ENCODE peak calls at places on chromosomes 6 and 20, in nine cellular contexts. L is right lobe of liver; M is upper lobe of left lung; I is activated CD8-positive, alpha-beta T cell treated with anti-CD3 and anti-CD28 coated beads for 36 hours; V is heart right ventricle; U is K562; W is omental fat pad; O is heart left ventricle; T is Panc1. Y is an unnamed sample.

GRCh38 chr20:41627001-41627400 is 8.8 kb upstream of the CHD6 start:
- ATAC-seq in L (no peak), M (no peak), I (no peak), V (no peak), U (peak), W (no peak), O (no peak), T (no peak), Y (no peak)

GRCh38 chr6:155787168-155787567 is 331.5 kb upstream of the NOX3 start:
- ATAC-seq in L (no peak), M (no peak), I (no peak), V (no peak), U (no peak), W (no peak), O (no peak), T (no peak), Y (no peak)

GRCh38 chr6:3471711-3472110 is 14.9 kb upstream of the SLC22A23 start:
- ATAC-seq in L (no peak), M (peak), I (no peak), V (no peak), U (no peak), W (no peak), O (no peak), T (no peak), Y (no peak)

GRCh38 chr6:12066297-12066696 is 54.2 kb downstream of the HIVEP1 start:
- ATAC-seq in L (no peak), M (no peak), I (no peak), V (no peak), U (no peak), W (no peak), O (no peak), T (no peak), Y (no peak)

GRCh38 chr20:39025883-39026282 is 63.7 kb downstream of the DHX35 start:
- ATAC-seq in L (no peak), M (no peak), I (peak), V (no peak), U (no peak), W (no peak), O (no peak), T (no peak), Y (no peak)

GRCh38 chr6:17474289-17474688 is 80.9 kb downstream of the CAP2 start:
- ATAC-seq in L (no peak), M (no peak), I (no peak), V (no peak), U (no peak), W (no peak), O (no peak), T (no peak), Y (no peak)

GRCh38 chr6:145893586-145893985 is 70.6 kb downstream of the SHPRH start:
- ATAC-seq in L (no peak), M (no peak), I (no peak), V (no peak), U (peak), W (no peak), O (no peak), T (no peak), Y (no peak)

GRCh38 chr20:62651285-62652021 is 9.2 kb downstream of the SLCO4A1 start:
- ATAC-seq in L (peak), M (peak), I (peak), V (peak), U (peak), W (no peak), O (no peak), T (no peak), Y (no peak)

GRCh38 chr6:68572975-68573374 is 62.1 kb upstream of the ADGRB3 start:
- ATAC-seq in L (no peak), M (peak), I (no peak), V (no peak), U (peak), W (no peak), O (no peak), T (peak), Y (no peak)

GRCh38 chr20:48400009-48400408 is 427.8 kb downstream of the PREX1 start:
- ATAC-seq in L (no peak), M (no peak), I (no peak), V (no peak), U (no peak), W (no peak), O (no peak), T (no peak), Y (no peak)

GRCh38 chr6:91781946-91782345 is 1195.1 kb upstream of the MAP3K7 start:
- ATAC-seq in L (no peak), M (no peak), I (no peak), V (no peak), U (no peak), W (no peak), O (peak), T (no peak), Y (no peak)

GRCh38 chr6:150336299-150336698 is 32.5 kb upstream of the IYD start:
- ATAC-seq in L (no peak), M (no peak), I (peak), V (no peak), U (no peak), W (no peak), O (no peak), T (peak), Y (no peak)

GRCh38 chr20:40945754-40946451 is 82.7 kb upstream of the TOP1 start:
- ATAC-seq in L (peak), M (peak), I (no peak), V (peak), U (peak), W (peak), O (peak), T (peak), Y (no peak)

GRCh38 chr20:57272883-57273282 is 6.4 kb upstream of the BMP7 start:
- ATAC-seq in L (no peak), M (no peak), I (no peak), V (no peak), U (peak), W (no peak), O (peak), T (peak), Y (no peak)

GRCh38 chr6:160692369-160692959 is 9.6 kb upstream of the PLG start:
- ATAC-seq in L (peak), M (no peak), I (no peak), V (no peak), U (peak), W (no peak), O (no peak), T (no peak), Y (no peak)

GRCh38 chr20:53448426-53448825 is 145.2 kb downstream of the ZNF217 start:
- ATAC-seq in L (no peak), M (no peak), I (no peak), V (no peak), U (no peak), W (no peak), O (no peak), T (no peak), Y (no peak)

GRCh38 chr6:90088009-90088408 is 193.7 kb downstream of the GJA10 start:
- ATAC-seq in L (no peak), M (peak), I (peak), V (peak), U (no peak), W (peak), O (peak), T (no peak), Y (peak)

GRCh38 chr6:54291738-54292137 is 16.5 kb upstream of the TINAG start:
- ATAC-seq in L (no peak), M (no peak), I (peak), V (no peak), U (no peak), W (no peak), O (no peak), T (no peak), Y (no peak)

GRCh38 chr6:43706788-43707187 is 19.2 kb upstream of the MRPS18A start:
- ATAC-seq in L (no peak), M (no peak), I (peak), V (no peak), U (no peak), W (no peak), O (no peak), T (no peak), Y (no peak)

GRCh38 chr6:43909474-43910148 is 139.6 kb downstream of the VEGFA start:
- ATAC-seq in L (peak), M (no peak), I (no peak), V (peak), U (peak), W (no peak), O (peak), T (no peak), Y (no peak)

GRCh38 chr20:63072231-63072791 is 65.5 kb upstream of the BHLHE23 start:
- ATAC-seq in L (no peak), M (no peak), I (no peak), V (no peak), U (no peak), W (no peak), O (no peak), T (no peak), Y (no peak)

GRCh38 chr6:63272397-63272796 is 47.4 kb downstream of the LGSN start:
- ATAC-seq in L (peak), M (no peak), I (no peak), V (no peak), U (no peak), W (no peak), O (no peak), T (no peak), Y (no peak)

GRCh38 chr6:25173951-25174474 is 105.2 kb upstream of the CARMIL1 start:
- ATAC-seq in L (peak), M (peak), I (peak), V (no peak), U (no peak), W (peak), O (no peak), T (no peak), Y (no peak)

GRCh38 chr6:32047084-32047478 is 8.9 kb downstream of the CYP21A2 start:
- ATAC-seq in L (no peak), M (peak), I (no peak), V (peak), U (no peak), W (peak), O (peak), T (no peak), Y (peak)

GRCh38 chr20:309306-309840 is 12.0 kb downstream of the ZCCHC3 start:
- ATAC-seq in L (peak), M (peak), I (no peak), V (peak), U (peak), W (no peak), O (peak), T (no peak), Y (no peak)

GRCh38 chr20:47743671-47744070 is 41.6 kb downstream of the SULF2 start:
- ATAC-seq in L (no peak), M (no peak), I (no peak), V (no peak), U (no peak), W (no peak), O (no peak), T (no peak), Y (no peak)

GRCh38 chr6:7389451-7390217 is at the start of the genes CAGE1 and RIOK1:
- ATAC-seq in L (peak), M (peak), I (peak), V (peak), U (peak), W (peak), O (peak), T (peak), Y (peak)
- TF ChIP-seq CTCF in L (peak), M (peak), I (no peak), V (no peak), U (peak), W (no peak), O (peak), T (no peak), Y (peak)

GRCh38 chr6:75563032-75563431 is 38.6 kb upstream of the SENP6 start:
- ATAC-seq in L (peak), M (no peak), I (peak), V (no peak), U (peak), W (no peak), O (no peak), T (peak), Y (no peak)
- TF ChIP-seq CTCF in L (peak), M (no peak), I (peak), V (no peak), U (peak), W (no peak), O (no peak), T (peak), Y (no peak)

DNA sequence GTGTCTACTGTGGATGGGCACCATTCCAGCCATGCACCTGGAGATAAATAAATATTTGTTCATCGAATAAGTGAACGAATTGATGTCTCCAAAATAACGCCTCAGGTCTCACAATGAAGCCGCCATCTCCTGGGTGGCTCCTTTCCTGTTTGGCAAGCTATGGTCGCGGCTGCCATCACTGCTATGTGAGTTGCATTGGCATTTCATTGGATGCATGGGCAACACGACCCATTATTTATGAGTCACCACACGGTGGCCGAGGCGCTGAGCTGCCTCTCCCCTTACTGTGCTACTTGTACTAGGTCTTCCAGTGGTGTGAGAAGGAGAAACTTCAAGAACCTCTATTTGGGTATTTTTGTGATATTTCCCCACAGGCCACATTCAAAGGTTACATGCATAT is 21.3 kb upstream of the PDE10A start:
- ATAC-seq in L (no peak), M (no peak), I (no peak), V (no peak), U (no peak), W (no peak), O (no peak), T (no peak), Y (no peak)
- TF ChIP-seq CTCF in L (no peak), M (no peak), I (no peak), V (no peak), U (no peak), W (no peak), O (no peak), T (no peak), Y (no peak)

GRCh38 chr6:164106345-164106769 is 691.8 kb downstream of the QKI start:
- ATAC-seq in L (no peak), M (peak), I (no peak), V (peak), U (peak), W (no peak), O (peak), T (no peak), Y (no peak)
- TF ChIP-seq CTCF in L (no peak), M (peak), I (no peak), V (peak), U (peak), W (no peak), O (peak), T (peak), Y (no peak)

DNA sequence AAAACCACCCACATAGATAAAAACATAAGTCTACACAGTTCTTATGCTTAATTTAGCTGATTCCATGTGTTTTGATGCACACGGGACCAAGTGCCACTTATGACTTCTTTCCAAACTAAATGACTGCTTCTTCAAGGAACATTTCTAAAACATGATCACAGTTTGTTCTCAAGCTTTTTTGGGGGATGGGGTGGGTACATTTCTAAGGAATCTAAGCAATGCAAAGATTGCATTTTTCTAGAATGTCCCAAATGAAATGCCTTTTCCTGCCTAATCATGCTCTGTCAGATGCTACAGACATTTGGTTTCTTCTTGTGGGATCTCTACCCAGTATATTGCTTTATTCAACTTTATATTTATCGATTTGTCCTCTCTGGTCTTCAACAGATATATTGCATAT is 496.8 kb upstream of the JAG1 start:
- ATAC-seq in L (no peak), M (no peak), I (no peak), V (peak), U (no peak), W (no peak), O (no peak), T (no peak), Y (no peak)
- TF ChIP-seq CTCF in L (no peak), M (no peak), I (no peak), V (no peak), U (no peak), W (no peak), O (no peak), T (no peak), Y (no peak)

DNA sequence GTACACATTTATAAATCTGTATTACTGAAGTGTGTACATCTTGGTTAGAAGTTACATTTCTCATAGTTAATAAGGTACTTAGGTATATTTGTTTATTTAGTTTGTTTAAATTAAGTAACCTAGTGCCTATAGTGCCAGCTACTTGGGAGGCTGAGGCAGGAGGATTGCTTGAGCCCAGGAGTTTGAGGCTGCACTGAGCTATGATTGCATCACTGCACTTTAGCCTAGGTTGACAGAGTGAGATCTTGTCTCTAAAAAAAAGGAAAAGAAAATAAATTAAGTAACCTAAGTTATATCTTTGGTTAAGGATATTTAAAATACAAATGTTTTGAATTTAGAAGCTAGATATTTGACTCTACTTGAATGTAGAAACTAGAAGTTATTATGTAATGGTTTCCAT is 9.5 kb upstream of the AFG1L start:
- ATAC-seq in L (no peak), M (no peak), I (no peak), V (no peak), U (no peak), W (no peak), O (no peak), T (no peak), Y (no peak)
- TF ChIP-seq CTCF in L (no peak), M (no peak), I (no peak), V (no peak), U (no peak), W (no peak), O (no peak), T (no peak), Y (no peak)

GRCh38 chr20:3240776-3241363 is 1.9 kb upstream of the SLC4A11 start:
- ATAC-seq in L (no peak), M (no peak), I (no peak), V (no peak), U (no peak), W (no peak), O (no peak), T (no peak), Y (no peak)

GRCh38 chr20:3237958-3238615 is 903 bp downstream of the SLC4A11 start:
- ATAC-seq in L (no peak), M (no peak), I (peak), V (no peak), U (no peak), W (no peak), O (no peak), T (no peak), Y (no peak)

GRCh38 chr20:3239867-3240775 is 1.1 kb upstream of the SLC4A11 start:
- ATAC-seq in L (no peak), M (peak), I (no peak), V (peak), U (peak), W (no peak), O (peak), T (no peak), Y (no peak)

GRCh38 chr20:3238616-3239025 is 369 bp downstream of the SLC4A11 start:
- ATAC-seq in L (peak), M (peak), I (peak), V (no peak), U (peak), W (no peak), O (no peak), T (peak), Y (no peak)

GRCh38 chr20:3239026-3239866 is at the start of gene SLC4A11:
- ATAC-seq in L (peak), M (peak), I (peak), V (peak), U (peak), W (peak), O (peak), T (peak), Y (peak)
- TF ChIP-seq CTCF in L (no peak), M (no peak), I (no peak), V (no peak), U (no peak), W (no peak), O (no peak), T (no peak), Y (no peak)

Y was measured in gastroesophageal sphincter.